ENCODE peak calls at places on chromosomes 5 and 9, in ten cellular contexts. One of them, this sample, is unnamed.

GRCh38 chr5:4518924-4519660 is 621.0 kb upstream of the ADAMTS16 start:
- DNase-seq in HFFc6: no peak
- DNase-seq in colonic mucosa: no peak
- DNase-seq in GM12865: no peak
- DNase-seq in A673: no peak
- DNase-seq in nephron progenitor cell: no peak
- DNase-seq in kidney epithelial cell: no peak
- DNase-seq in heart right ventricle: no peak
- DNase-seq in LNCaP clone FGC: no peak
- DNase-seq in WTC11: peak; percentile 23
- DNase-seq in this sample: no peak

GRCh38 chr9:105168935-105169334 is 75.5 kb upstream of the SLC44A1 start:
- DNase-seq in colonic mucosa: no peak
- DNase-seq in kidney epithelial cell: no peak
- DNase-seq in HFFc6: no peak
- DNase-seq in LNCaP clone FGC: no peak
- DNase-seq in nephron progenitor cell: no peak
- DNase-seq in A673: no peak
- DNase-seq in heart right ventricle: no peak
- DNase-seq in WTC11: no peak
- DNase-seq in GM12865: no peak
- DNase-seq in this sample: no peak

GRCh38 chr9:113215142-113215541 is 5.9 kb downstream of the FKBP15 start:
- DNase-seq in HFFc6: no peak
- DNase-seq in LNCaP clone FGC: no peak
- DNase-seq in nephron progenitor cell: no peak
- DNase-seq in WTC11: no peak
- DNase-seq in GM12865: peak; percentile 51
- DNase-seq in heart right ventricle: no peak
- DNase-seq in kidney epithelial cell: no peak
- DNase-seq in A673: peak; percentile 22
- DNase-seq in colonic mucosa: no peak
- DNase-seq in this sample: peak; percentile 61

GRCh38 chr9:1216532-1216931 is 166.4 kb downstream of the DMRT2 start:
- DNase-seq in kidney epithelial cell: no peak
- DNase-seq in colonic mucosa: no peak
- DNase-seq in WTC11: no peak
- DNase-seq in HFFc6: peak; percentile 56
- DNase-seq in heart right ventricle: no peak
- DNase-seq in nephron progenitor cell: no peak
- DNase-seq in A673: no peak
- DNase-seq in LNCaP clone FGC: no peak
- DNase-seq in GM12865: no peak
- DNase-seq in this sample: no peak

GRCh38 chr5:150001660-150002493 is 1.3 kb downstream of the HMGXB3 start:
- DNase-seq in heart right ventricle: no peak
- DNase-seq in LNCaP clone FGC: no peak
- DNase-seq in A673: peak; percentile 83
- DNase-seq in colonic mucosa: peak; percentile 63
- DNase-seq in HFFc6: peak; percentile 57
- DNase-seq in nephron progenitor cell: peak; percentile 32
- DNase-seq in GM12865: peak; percentile 86
- DNase-seq in WTC11: peak; percentile 36
- DNase-seq in kidney epithelial cell: no peak
- DNase-seq in this sample: peak; percentile 86

GRCh38 chr9:125889524-125890473 is 142.6 kb downstream of the PBX3 start:
- DNase-seq in HFFc6: no peak
- DNase-seq in kidney epithelial cell: no peak
- DNase-seq in LNCaP clone FGC: no peak
- DNase-seq in heart right ventricle: peak; percentile 39
- DNase-seq in GM12865: peak; percentile 16
- DNase-seq in nephron progenitor cell: peak; percentile 67
- DNase-seq in colonic mucosa: peak; percentile 30
- DNase-seq in WTC11: peak; percentile 68
- DNase-seq in A673: peak; percentile 47
- DNase-seq in this sample: peak; percentile 21

GRCh38 chr9:129889936-129890717 is 54.9 kb downstream of the USP20 start:
- DNase-seq in A673: no peak
- DNase-seq in WTC11: peak; percentile 77
- DNase-seq in nephron progenitor cell: no peak
- DNase-seq in GM12865: peak; percentile 89
- DNase-seq in heart right ventricle: no peak
- DNase-seq in colonic mucosa: peak; percentile 38
- DNase-seq in kidney epithelial cell: no peak
- DNase-seq in LNCaP clone FGC: no peak
- DNase-seq in HFFc6: no peak
- DNase-seq in this sample: no peak

GRCh38 chr9:37107701-37108100 is 12.7 kb upstream of the ZCCHC7 start:
- DNase-seq in colonic mucosa: no peak
- DNase-seq in WTC11: no peak
- DNase-seq in nephron progenitor cell: no peak
- DNase-seq in GM12865: no peak
- DNase-seq in kidney epithelial cell: no peak
- DNase-seq in heart right ventricle: no peak
- DNase-seq in LNCaP clone FGC: no peak
- DNase-seq in A673: no peak
- DNase-seq in HFFc6: no peak
- DNase-seq in this sample: no peak

GRCh38 chr5:88672644-88673493 is 210.1 kb downstream of the MEF2C start:
- DNase-seq in colonic mucosa: no peak
- DNase-seq in A673: peak; percentile 73
- DNase-seq in heart right ventricle: no peak
- DNase-seq in HFFc6: no peak
- DNase-seq in WTC11: peak; percentile 61
- DNase-seq in kidney epithelial cell: no peak
- DNase-seq in nephron progenitor cell: no peak
- DNase-seq in GM12865: no peak
- DNase-seq in LNCaP clone FGC: no peak
- DNase-seq in this sample: no peak

GRCh38 chr5:143841446-143841845 is 29.5 kb downstream of the HMHB1 start:
- DNase-seq in WTC11: no peak
- DNase-seq in GM12865: no peak
- DNase-seq in HFFc6: no peak
- DNase-seq in heart right ventricle: no peak
- DNase-seq in colonic mucosa: no peak
- DNase-seq in kidney epithelial cell: no peak
- DNase-seq in LNCaP clone FGC: no peak
- DNase-seq in nephron progenitor cell: no peak
- DNase-seq in A673: no peak
- DNase-seq in this sample: no peak

GRCh38 chr9:23842531-23843129 is 16.6 kb upstream of the ELAVL2 start:
- DNase-seq in A673: no peak
- DNase-seq in LNCaP clone FGC: no peak
- DNase-seq in colonic mucosa: no peak
- DNase-seq in GM12865: no peak
- DNase-seq in WTC11: no peak
- DNase-seq in kidney epithelial cell: no peak
- DNase-seq in HFFc6: no peak
- DNase-seq in heart right ventricle: no peak
- DNase-seq in nephron progenitor cell: no peak
- DNase-seq in this sample: no peak
- TF ChIP-seq CTCF in A673: no peak
- TF ChIP-seq CTCF in LNCaP clone FGC: peak; percentile 54
- TF ChIP-seq CTCF in colonic mucosa: no peak
- TF ChIP-seq CTCF in GM12865: no peak
- TF ChIP-seq CTCF in WTC11: no peak
- TF ChIP-seq CTCF in kidney epithelial cell: no peak
- TF ChIP-seq CTCF in HFFc6: no peak
- TF ChIP-seq CTCF in heart right ventricle: no peak
- TF ChIP-seq CTCF in nephron progenitor cell: peak; percentile 15
- TF ChIP-seq CTCF in this sample: no peak

GRCh38 chr5:114789773-114790402 is 379.8 kb downstream of the TRIM36 start:
- DNase-seq in HFFc6: peak; percentile 6
- DNase-seq in A673: peak; percentile 43
- DNase-seq in WTC11: no peak
- DNase-seq in heart right ventricle: no peak
- DNase-seq in nephron progenitor cell: no peak
- DNase-seq in kidney epithelial cell: peak; percentile 4
- DNase-seq in LNCaP clone FGC: peak; percentile 82
- DNase-seq in GM12865: peak; percentile 37
- DNase-seq in colonic mucosa: no peak
- DNase-seq in this sample: peak; percentile 47
- TF ChIP-seq CTCF in HFFc6: peak; percentile 67
- TF ChIP-seq CTCF in A673: peak; percentile 60
- TF ChIP-seq CTCF in WTC11: peak; percentile 31
- TF ChIP-seq CTCF in heart right ventricle: peak; percentile 53
- TF ChIP-seq CTCF in nephron progenitor cell: peak; percentile 62
- TF ChIP-seq CTCF in kidney epithelial cell: peak; percentile 33
- TF ChIP-seq CTCF in LNCaP clone FGC: peak; percentile 78
- TF ChIP-seq CTCF in GM12865: peak; percentile 26
- TF ChIP-seq CTCF in colonic mucosa: peak; percentile 27
- TF ChIP-seq CTCF in this sample: peak; percentile 40

DNA sequence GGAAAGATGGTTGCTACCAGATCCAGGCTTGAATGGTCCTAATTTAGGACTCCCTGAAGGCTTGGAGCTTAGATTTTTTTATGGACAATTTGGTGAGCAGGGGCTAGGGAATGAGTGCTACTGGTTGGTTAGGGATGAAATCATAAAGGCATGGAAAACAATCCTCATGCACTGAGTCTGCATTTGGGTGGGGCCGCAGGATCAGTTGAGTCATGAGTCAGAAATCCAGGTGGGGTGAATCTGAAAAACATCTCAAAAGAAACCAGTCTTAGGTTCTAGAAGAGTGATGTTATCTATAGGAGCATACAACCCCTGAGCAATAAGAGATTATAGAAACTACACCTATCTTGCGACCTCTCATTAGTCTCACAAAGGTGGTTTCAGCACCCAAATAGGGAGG is 300.0 kb downstream of the KIF4B start:
- DNase-seq in GM12865: no peak
- DNase-seq in colonic mucosa: no peak
- DNase-seq in HFFc6: no peak
- DNase-seq in nephron progenitor cell: no peak
- DNase-seq in heart right ventricle: no peak
- DNase-seq in A673: no peak
- DNase-seq in LNCaP clone FGC: no peak
- DNase-seq in WTC11: no peak
- DNase-seq in kidney epithelial cell: no peak
- DNase-seq in this sample: no peak
- TF ChIP-seq CTCF in GM12865: no peak
- TF ChIP-seq CTCF in colonic mucosa: no peak
- TF ChIP-seq CTCF in HFFc6: no peak
- TF ChIP-seq CTCF in nephron progenitor cell: no peak
- TF ChIP-seq CTCF in heart right ventricle: no peak
- TF ChIP-seq CTCF in A673: no peak
- TF ChIP-seq CTCF in LNCaP clone FGC: no peak
- TF ChIP-seq CTCF in WTC11: no peak
- TF ChIP-seq CTCF in kidney epithelial cell: no peak
- TF ChIP-seq CTCF in this sample: no peak

GRCh38 chr5:135188233-135188909 is 154.3 kb upstream of the PITX1 start:
- DNase-seq in WTC11: no peak
- DNase-seq in HFFc6: no peak
- DNase-seq in kidney epithelial cell: no peak
- DNase-seq in colonic mucosa: no peak
- DNase-seq in GM12865: no peak
- DNase-seq in LNCaP clone FGC: peak; percentile 46
- DNase-seq in heart right ventricle: no peak
- DNase-seq in A673: no peak
- DNase-seq in nephron progenitor cell: no peak
- DNase-seq in this sample: no peak

GRCh38 chr5:135184646-135185045 is 150.6 kb upstream of the PITX1 start:
- DNase-seq in kidney epithelial cell: no peak
- DNase-seq in nephron progenitor cell: no peak
- DNase-seq in heart right ventricle: no peak
- DNase-seq in LNCaP clone FGC: no peak
- DNase-seq in HFFc6: no peak
- DNase-seq in colonic mucosa: no peak
- DNase-seq in GM12865: no peak
- DNase-seq in WTC11: no peak
- DNase-seq in A673: no peak
- DNase-seq in this sample: no peak

GRCh38 chr5:135189024-135189423 is 155.0 kb upstream of the PITX1 start:
- DNase-seq in LNCaP clone FGC: no peak
- DNase-seq in heart right ventricle: no peak
- DNase-seq in HFFc6: no peak
- DNase-seq in nephron progenitor cell: no peak
- DNase-seq in WTC11: no peak
- DNase-seq in colonic mucosa: no peak
- DNase-seq in A673: no peak
- DNase-seq in kidney epithelial cell: no peak
- DNase-seq in GM12865: no peak
- DNase-seq in this sample: no peak

GRCh38 chr5:135185461-135186075 is 151.5 kb upstream of the PITX1 start:
- DNase-seq in colonic mucosa: peak; percentile 48
- DNase-seq in kidney epithelial cell: no peak
- DNase-seq in GM12865: no peak
- DNase-seq in heart right ventricle: no peak
- DNase-seq in A673: no peak
- DNase-seq in nephron progenitor cell: no peak
- DNase-seq in WTC11: no peak
- DNase-seq in LNCaP clone FGC: no peak
- DNase-seq in HFFc6: peak; percentile 61
- DNase-seq in this sample: peak; percentile 40

GRCh38 chr5:135186662-135187522 is 152.9 kb upstream of the PITX1 start:
- DNase-seq in nephron progenitor cell: no peak
- DNase-seq in heart right ventricle: no peak
- DNase-seq in colonic mucosa: no peak
- DNase-seq in HFFc6: no peak
- DNase-seq in GM12865: no peak
- DNase-seq in WTC11: no peak
- DNase-seq in LNCaP clone FGC: peak; percentile 56
- DNase-seq in A673: no peak
- DNase-seq in kidney epithelial cell: no peak
- DNase-seq in this sample: peak; percentile 43
- TF ChIP-seq CTCF in nephron progenitor cell: no peak
- TF ChIP-seq CTCF in heart right ventricle: no peak
- TF ChIP-seq CTCF in colonic mucosa: no peak
- TF ChIP-seq CTCF in HFFc6: peak; percentile 10
- TF ChIP-seq CTCF in GM12865: no peak
- TF ChIP-seq CTCF in WTC11: no peak
- TF ChIP-seq CTCF in LNCaP clone FGC: peak; percentile 42
- TF ChIP-seq CTCF in A673: no peak
- TF ChIP-seq CTCF in kidney epithelial cell: no peak
- TF ChIP-seq CTCF in this sample: peak; percentile 32

DNA sequence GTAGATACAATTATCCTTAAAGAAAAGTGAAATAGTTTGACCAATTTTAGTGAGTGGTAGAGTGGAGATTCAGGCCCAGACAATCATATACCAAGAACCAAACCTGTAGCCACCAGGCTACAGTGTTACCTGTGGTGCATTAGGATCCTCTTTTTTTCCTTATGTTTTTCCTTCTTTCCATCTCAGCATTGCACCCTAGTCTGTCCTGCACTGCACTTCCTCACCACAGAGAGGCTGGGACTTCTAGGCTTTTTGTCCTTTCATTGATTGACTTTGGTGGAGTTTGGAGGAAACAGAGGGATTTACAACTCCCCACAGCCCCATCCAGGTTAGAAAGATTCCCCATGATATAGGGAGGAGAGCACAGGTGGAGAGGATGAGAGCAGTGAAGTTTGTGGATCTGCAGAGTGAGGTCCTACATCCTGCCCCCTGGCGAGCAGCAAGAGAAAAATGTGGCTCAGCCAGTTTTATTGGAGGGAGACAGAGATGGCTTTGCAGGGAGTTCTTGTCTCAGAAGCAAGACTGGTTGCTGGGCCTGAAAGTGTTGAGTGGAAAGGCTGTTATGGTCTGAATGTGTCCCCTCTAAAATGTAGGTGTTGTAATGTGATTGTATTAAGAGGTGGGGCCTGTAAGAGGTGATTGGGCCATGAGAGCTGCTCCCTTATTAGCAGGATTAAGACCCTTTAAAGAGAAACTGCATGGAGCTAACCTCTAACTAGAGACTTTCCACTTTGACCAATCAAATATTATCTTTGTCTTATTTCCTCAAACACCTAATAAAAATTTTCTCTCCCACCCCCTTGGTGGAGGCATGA is 36.2 kb downstream of the KIF4B start:
- DNase-seq in nephron progenitor cell: peak; percentile 20
- DNase-seq in LNCaP clone FGC: no peak
- DNase-seq in GM12865: peak; percentile 30
- DNase-seq in WTC11: peak; percentile 37
- DNase-seq in A673: peak; percentile 89
- DNase-seq in colonic mucosa: no peak
- DNase-seq in kidney epithelial cell: no peak
- DNase-seq in heart right ventricle: no peak
- DNase-seq in HFFc6: no peak
- DNase-seq in this sample: peak; percentile 43
- TF ChIP-seq CTCF in nephron progenitor cell: peak; percentile 29
- TF ChIP-seq CTCF in LNCaP clone FGC: peak; percentile 54
- TF ChIP-seq CTCF in GM12865: peak; percentile 36
- TF ChIP-seq CTCF in WTC11: no peak
- TF ChIP-seq CTCF in A673: peak; percentile 68
- TF ChIP-seq CTCF in colonic mucosa: no peak
- TF ChIP-seq CTCF in kidney epithelial cell: peak; percentile 33
- TF ChIP-seq CTCF in heart right ventricle: no peak
- TF ChIP-seq CTCF in HFFc6: peak; percentile 66
- TF ChIP-seq CTCF in this sample: peak; percentile 25